ENCODE peak calls at places on chromosomes 3 and 15, in seven cellular contexts. Y is activated T-cell treated with anti-CD3 and anti-CD28 coated beads, Interleukin-2, amount 50 U/mL, for 72 hours; K is activated CD4-positive, alpha-beta T cell treated with anti-CD3 and anti-CD28 coated beads for 36 hours; M is naive thymus-derived CD8-positive, alpha-beta T cell; U is HCT116; A is K562; N is effector memory CD8-positive, alpha-beta T cell. I is an unnamed sample.

GRCh38 chr3:32422943-32423342 is 31.3 kb downstream of the CMTM7 start:
- ATAC-seq in Y (no peak), K (no peak), M (no peak), U (no peak), A (no peak), N (no peak), I (no peak)

GRCh38 chr3:129525341-129525968 is 3.0 kb upstream of the RHO start:
- ATAC-seq in Y (peak), K (peak), M (no peak), U (no peak), A (no peak), N (peak), I (peak)

GRCh38 chr3:47225310-47225906 is 57.2 kb downstream of the KIF9 start:
- ATAC-seq in Y (no peak), K (no peak), M (no peak), U (no peak), A (peak), N (no peak), I (no peak)

GRCh38 chr3:161100994-161101393 is 4.2 kb downstream of the B3GALNT1 start:
- ATAC-seq in Y (no peak), K (no peak), M (no peak), U (no peak), A (no peak), N (no peak), I (no peak)

GRCh38 chr3:8443829-8444791 is 57.5 kb upstream of the LMCD1 start:
- ATAC-seq in Y (no peak), K (no peak), M (no peak), U (peak), A (peak), N (no peak), I (no peak)

GRCh38 chr3:37477275-37477674 is 302.9 kb upstream of the LRRFIP2 start:
- ATAC-seq in Y (no peak), K (no peak), M (no peak), U (no peak), A (no peak), N (no peak), I (no peak)

GRCh38 chr3:138942861-138943623 is 3.9 kb downstream of the FOXL2 start:
- ATAC-seq in Y (no peak), K (no peak), M (no peak), U (no peak), A (peak), N (no peak), I (no peak)

GRCh38 chr15:93040288-93041158 is 48.5 kb downstream of the RGMA start:
- ATAC-seq in Y (no peak), K (no peak), M (no peak), U (no peak), A (no peak), N (no peak), I (no peak)

GRCh38 chr3:187967982-187968381 is 186.0 kb upstream of the LPP start:
- ATAC-seq in Y (no peak), K (no peak), M (no peak), U (no peak), A (no peak), N (no peak), I (no peak)

GRCh38 chr3:192261135-192261534 is 466.2 kb downstream of the FGF12 start:
- ATAC-seq in Y (no peak), K (no peak), M (no peak), U (no peak), A (no peak), N (no peak), I (no peak)

GRCh38 chr3:48247401-48247807 is 6.5 kb downstream of the ZNF589 start:
- ATAC-seq in Y (peak), K (peak), M (no peak), U (no peak), A (peak), N (no peak), I (peak)

GRCh38 chr3:100107227-100107626 is 7.1 kb downstream of the FILIP1L start:
- ATAC-seq in Y (no peak), K (no peak), M (no peak), U (no peak), A (no peak), N (no peak), I (no peak)

GRCh38 chr15:36595625-36596024 is 16.2 kb downstream of the CDIN1 start:
- ATAC-seq in Y (no peak), K (no peak), M (no peak), U (no peak), A (no peak), N (no peak), I (no peak)

GRCh38 chr3:15295506-15295905 is 36.9 kb downstream of the SH3BP5 start:
- ATAC-seq in Y (no peak), K (no peak), M (no peak), U (no peak), A (no peak), N (no peak), I (no peak)

GRCh38 chr15:31396881-31397560 is 70.4 kb downstream of the KLF13 start:
- ATAC-seq in Y (no peak), K (no peak), M (no peak), U (peak), A (peak), N (no peak), I (no peak)

GRCh38 chr15:92494791-92495190 is 101.1 kb downstream of the ST8SIA2 start:
- ATAC-seq in Y (no peak), K (no peak), M (no peak), U (no peak), A (no peak), N (no peak), I (no peak)

GRCh38 chr3:133540896-133541674 is 32.4 kb upstream of the CDV3 start:
- ATAC-seq in Y (no peak), K (no peak), M (no peak), U (peak), A (no peak), N (no peak), I (peak)

GRCh38 chr3:71006810-71007785 is 576.4 kb downstream of the FOXP1 start:
- ATAC-seq in Y (no peak), K (no peak), M (no peak), U (peak), A (peak), N (peak), I (no peak)

GRCh38 chr3:16399473-16399872 is 114.0 kb downstream of the RFTN1 start:
- ATAC-seq in Y (no peak), K (no peak), M (no peak), U (no peak), A (peak), N (no peak), I (no peak)

GRCh38 chr15:91929509-91929908 is 76.0 kb downstream of the SLCO3A1 start:
- ATAC-seq in Y (no peak), K (no peak), M (no peak), U (no peak), A (no peak), N (no peak), I (no peak)

GRCh38 chr15:85580914-85581313 is 200.5 kb downstream of the AKAP13 start:
- ATAC-seq in Y (peak), K (peak), M (peak), U (no peak), A (no peak), N (peak), I (peak)

GRCh38 chr3:12117473-12117872 is 41.2 kb downstream of the TIMP4 start:
- ATAC-seq in Y (no peak), K (no peak), M (no peak), U (no peak), A (no peak), N (no peak), I (no peak)

GRCh38 chr3:73513260-73513659 is 111.5 kb downstream of the PDZRN3 start:
- ATAC-seq in Y (no peak), K (no peak), M (no peak), U (no peak), A (no peak), N (no peak), I (no peak)

GRCh38 chr3:13728487-13728886 is 151.4 kb downstream of the WNT7A start:
- ATAC-seq in Y (no peak), K (no peak), M (no peak), U (no peak), A (no peak), N (no peak), I (no peak)

GRCh38 chr3:119240101-119240581 is 537 bp downstream of the B4GALT4 start:
- ATAC-seq in Y (peak), K (peak), M (peak), U (peak), A (peak), N (no peak), I (peak)

GRCh38 chr3:195570912-195571311 is 12.8 kb downstream of the APOD start:
- ATAC-seq in Y (no peak), K (no peak), M (no peak), U (no peak), A (no peak), N (no peak), I (no peak)

GRCh38 chr3:129013491-129013891 is 12.4 kb downstream of the EFCC1 start:
- ATAC-seq in Y (no peak), K (no peak), M (no peak), U (peak), A (peak), N (no peak), I (peak)

GRCh38 chr3:63970596-63971468 is 52.5 kb downstream of the PSMD6 start:
- ATAC-seq in Y (no peak), K (no peak), M (no peak), U (no peak), A (peak), N (no peak), I (no peak)

GRCh38 chr3:42590989-42591756 is 513 bp downstream of the SS18L2 start:
- ATAC-seq in Y (peak), K (no peak), M (peak), U (no peak), A (peak), N (peak), I (peak)

GRCh38 chr3:73635254-73635653 is 10.5 kb upstream of the PDZRN3 start:
- ATAC-seq in Y (no peak), K (no peak), M (no peak), U (no peak), A (no peak), N (no peak), I (no peak)

GRCh38 chr15:77386626-77387025 is 33.3 kb downstream of the PEAK1 start:
- ATAC-seq in Y (no peak), K (no peak), M (no peak), U (no peak), A (no peak), N (no peak), I (no peak)

GRCh38 chr3:18234717-18235335 is 190.3 kb downstream of the SATB1 start:
- ATAC-seq in Y (no peak), K (no peak), M (no peak), U (no peak), A (no peak), N (no peak), I (no peak)

GRCh38 chr3:122268257-122269024 is 56.6 kb upstream of the CSTA start:
- ATAC-seq in Y (no peak), K (no peak), M (no peak), U (no peak), A (no peak), N (no peak), I (peak)

GRCh38 chr15:55970286-55970685 is 23.1 kb downstream of the NEDD4 start:
- ATAC-seq in Y (no peak), K (no peak), M (no peak), U (no peak), A (no peak), N (no peak), I (no peak)

GRCh38 chr3:121997372-121997771 is 24.7 kb downstream of the ILDR1 start:
- ATAC-seq in Y (no peak), K (no peak), M (no peak), U (no peak), A (no peak), N (no peak), I (no peak)

GRCh38 chr3:73695841-73696240 is 71.1 kb upstream of the PDZRN3 start:
- ATAC-seq in Y (no peak), K (no peak), M (no peak), U (no peak), A (no peak), N (no peak), I (no peak)

I was measured in activated T-helper 17 cell treated with anti-CD3 and anti-CD28 coated beads, Interleukin-2, amount 50 U/mL, for 72 hours.